ENCODE peak calls at places on chromosomes 11 and 22, in five cellular contexts. R is breast epithelium; A is transverse colon; B is heart right ventricle; L is CD8-positive, alpha-beta T cell. Q is an unnamed sample. For H3K27me3, the result is how much of the 10 kb centered on the place peaks cover.

GRCh38 chr11:130070109-130070828 is 575 bp downstream of the APLP2 start:
- DNase-seq in R (peak), A (peak), B (peak), L (peak), Q (no peak)

GRCh38 chr11:111376453-111376871 is 2.6 kb downstream of the POU2AF1 start:
- DNase-seq in R (no peak), A (no peak), B (no peak), L (no peak), Q (no peak)

GRCh38 chr11:9066432-9066925 is 24.9 kb downstream of the SCUBE2 start:
- DNase-seq in R (no peak), A (no peak), B (no peak), L (no peak), Q (no peak)

GRCh38 chr11:82907376-82907775 is 5.8 kb downstream of the DDIAS start:
- DNase-seq in R (no peak), A (no peak), B (no peak), L (no peak), Q (no peak)

GRCh38 chr11:8694137-8694536 is 11.5 kb downstream of the RPL27A start:
- DNase-seq in R (no peak), A (no peak), B (no peak), L (no peak), Q (no peak)

GRCh38 chr22:44438056-44438455 is 60.0 kb downstream of the RTL6 start:
- DNase-seq in R (peak), A (no peak), B (no peak), L (no peak), Q (peak)

GRCh38 chr11:32148824-32149223 is 58.0 kb downstream of the RCN1 start:
- DNase-seq in R (no peak), A (no peak), B (no peak), L (no peak), Q (no peak)

GRCh38 chr11:121687961-121688566 is 235.3 kb upstream of the SORL1-AS1 start:
- DNase-seq in R (no peak), A (no peak), B (no peak), L (no peak), Q (no peak)

GRCh38 chr11:122020902-122021301 is 95.1 kb downstream of the BLID start:
- DNase-seq in R (no peak), A (no peak), B (no peak), L (no peak), Q (no peak)

DNA sequence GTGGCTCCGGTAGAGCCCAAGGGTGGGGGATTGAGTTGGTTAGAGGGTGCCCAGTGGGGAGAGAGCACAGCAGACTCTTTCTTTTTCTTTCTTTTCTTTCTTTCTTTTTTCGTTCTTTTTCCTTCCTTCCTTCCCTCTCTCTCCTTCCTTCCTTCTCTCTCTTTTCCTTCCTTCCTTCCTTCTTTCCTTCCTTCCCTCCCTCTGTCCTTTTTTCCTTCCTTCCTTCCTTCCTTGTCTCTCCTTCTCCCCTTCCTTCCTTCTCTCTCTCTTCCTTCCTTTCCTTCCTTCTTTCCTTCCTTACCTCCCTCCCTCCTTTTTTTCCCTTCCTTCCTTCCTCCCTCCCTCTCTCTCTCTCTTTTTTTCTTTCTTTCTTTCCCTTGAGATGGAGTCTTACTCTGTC is 4.8 kb upstream of the ALX4 start:
- DNase-seq in R (no peak), A (no peak), B (no peak), L (no peak), Q (no peak)
- H3K27me3 ChIP-seq in R (half or more), A (half or more), B (half or more), L (under half), Q (under half)

GRCh38 chr11:71384561-71384960 is 63.6 kb downstream of the DHCR7 start:
- DNase-seq in R (no peak), A (no peak), B (no peak), L (no peak), Q (no peak)

GRCh38 chr11:71387784-71388636 is 60.2 kb downstream of the DHCR7 start:
- DNase-seq in R (no peak), A (no peak), B (no peak), L (no peak), Q (no peak)

GRCh38 chr11:71386232-71386631 is 62.0 kb downstream of the DHCR7 start:
- DNase-seq in R (no peak), A (no peak), B (no peak), L (no peak), Q (no peak)

GRCh38 chr11:71383461-71383860 is 64.7 kb downstream of the DHCR7 start:
- DNase-seq in R (no peak), A (no peak), B (no peak), L (no peak), Q (no peak)

DNA sequence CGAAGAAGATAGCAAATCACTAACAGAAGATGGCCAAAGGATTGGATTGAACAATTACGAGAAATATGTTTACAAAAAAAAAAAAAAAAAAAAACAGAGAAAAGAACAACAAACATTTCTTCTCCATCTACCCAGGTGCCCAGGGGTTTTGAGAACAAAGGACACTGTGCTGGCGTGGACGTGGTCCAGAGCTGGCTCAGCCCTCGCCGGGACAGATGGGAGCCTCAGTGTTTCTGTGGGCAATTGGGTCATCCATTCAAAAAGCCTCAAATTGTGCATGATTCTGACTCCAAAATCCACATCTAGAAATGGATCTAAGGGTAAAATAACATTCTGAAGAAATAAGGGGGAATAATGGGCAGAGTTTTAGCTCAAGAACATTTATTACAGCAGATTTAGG is 63.1 kb downstream of the DHCR7 start:
- DNase-seq in R (no peak), A (no peak), B (no peak), L (no peak), Q (no peak)
- H3K27me3 ChIP-seq in R (under half), A (under half), B (under half), L (under half), Q (under half)

GRCh38 chr11:65183201-65183891 is 1.6 kb downstream of the CAPN1 start:
- DNase-seq in R (no peak), A (peak), B (no peak), L (no peak), Q (no peak)
- H3K27me3 ChIP-seq in R (under half), A (under half), B (under half), L (under half), Q (under half)

DNA sequence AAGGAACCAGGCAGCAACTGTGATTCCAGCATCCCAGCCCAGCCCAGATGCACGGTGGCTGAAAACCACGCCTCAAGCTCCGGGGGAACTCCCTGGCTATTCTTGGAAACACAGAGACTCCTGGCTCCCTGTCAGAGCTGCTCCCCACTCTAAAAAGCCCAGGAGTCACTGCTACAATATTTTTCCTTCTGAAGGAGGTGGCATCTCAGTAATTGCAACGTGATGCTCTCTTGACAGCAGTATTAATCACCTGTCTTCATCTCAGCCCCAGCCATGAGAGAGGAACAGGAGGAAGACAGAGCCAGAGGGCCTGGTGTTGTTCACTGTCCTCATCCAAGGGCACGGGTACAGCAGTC is 26.9 kb downstream of the DRD2 start:
- DNase-seq in R (no peak), A (no peak), B (no peak), L (no peak), Q (no peak)
- H3K27me3 ChIP-seq in R (under half), A (under half), B (under half), L (under half), Q (under half)

GRCh38 chr11:107928046-107928766 is at the start of gene RAB39A:
- DNase-seq in R (peak), A (peak), B (peak), L (peak), Q (peak)
- H3K27me3 ChIP-seq in R (under half), A (under half), B (half or more), L (under half), Q (under half)

DNA sequence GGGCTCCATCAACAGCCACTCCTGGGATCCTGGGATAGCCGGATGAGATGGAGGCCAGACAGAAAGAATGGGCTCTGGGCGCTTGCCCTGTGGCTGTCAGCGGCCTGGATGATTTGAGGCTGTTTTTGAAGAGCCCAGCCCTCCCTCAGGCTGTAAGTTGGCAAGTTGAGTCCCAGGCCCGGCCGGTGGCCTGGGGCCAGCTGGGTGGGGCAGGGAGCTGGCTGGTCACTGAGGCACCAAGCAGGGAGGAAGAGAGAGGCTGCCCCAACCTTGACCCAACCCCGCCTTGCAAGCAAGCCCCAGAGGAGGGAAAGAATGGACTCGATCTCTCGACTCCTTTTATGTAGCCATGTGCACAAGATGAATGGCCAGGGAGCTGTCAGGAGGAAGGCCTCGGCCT is 34.9 kb downstream of the RIBC2 start:
- DNase-seq in R (no peak), A (no peak), B (peak), L (no peak), Q (peak)
- H3K27me3 ChIP-seq in R (under half), A (under half), B (under half), L (under half), Q (under half)

GRCh38 chr22:22474733-22475132 is 33.8 kb downstream of the ZNF280B start:
- DNase-seq in R (no peak), A (no peak), B (no peak), L (no peak), Q (no peak)

GRCh38 chr22:22479999-22480532 is 28.5 kb downstream of the ZNF280B start:
- DNase-seq in R (no peak), A (no peak), B (no peak), L (no peak), Q (no peak)

GRCh38 chr22:22478450-22478849 is 30.1 kb downstream of the ZNF280B start:
- DNase-seq in R (no peak), A (no peak), B (no peak), L (no peak), Q (no peak)

GRCh38 chr22:22480940-22481339 is 27.6 kb downstream of the ZNF280B start:
- DNase-seq in R (no peak), A (no peak), B (no peak), L (no peak), Q (no peak)

DNA sequence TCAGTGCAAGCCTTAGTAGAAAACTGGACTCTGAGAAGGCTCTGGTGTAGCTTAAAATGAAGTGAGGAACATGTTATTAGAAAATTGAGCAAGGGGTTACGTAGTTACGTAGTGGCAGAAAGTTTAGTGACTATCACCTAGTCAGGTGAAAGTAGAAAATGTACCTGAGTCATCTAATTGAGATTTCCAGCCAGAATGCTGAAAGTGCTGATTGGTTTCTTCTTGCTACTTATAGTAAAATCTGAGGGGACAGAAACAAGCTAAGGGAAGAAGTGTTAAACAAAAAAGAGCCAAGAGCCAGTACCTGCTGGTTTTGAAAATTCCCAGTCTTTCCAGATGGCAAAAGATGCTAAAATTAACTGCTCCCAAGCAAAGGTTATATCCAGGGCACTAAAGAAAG is 29.4 kb downstream of the ZNF280B start:
- DNase-seq in R (no peak), A (no peak), B (no peak), L (no peak), Q (no peak)
- H3K27me3 ChIP-seq in R (under half), A (under half), B (under half), L (under half), Q (under half)

DNA sequence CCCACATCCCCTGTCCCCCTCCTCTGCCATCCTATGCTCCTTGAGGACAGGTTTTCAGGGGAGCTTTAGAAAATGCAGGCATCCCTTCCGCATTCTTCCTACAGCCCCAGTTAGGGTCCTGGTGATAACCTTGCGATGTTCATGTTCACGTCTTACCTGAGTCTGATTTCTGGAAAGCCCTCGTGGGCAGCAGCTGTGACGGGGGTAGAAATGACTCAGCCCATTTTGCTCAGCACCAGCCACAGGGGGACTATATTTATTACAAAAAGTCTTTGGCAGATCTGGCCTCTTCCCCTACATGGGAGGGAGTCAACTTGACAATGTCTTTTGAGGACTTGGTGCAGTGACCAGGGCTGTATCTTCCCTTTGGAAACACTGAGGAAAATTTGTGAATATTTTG is 12.3 kb downstream of the PKNOX2 start:
- DNase-seq in R (no peak), A (no peak), B (no peak), L (no peak), Q (no peak)
- H3K27me3 ChIP-seq in R (under half), A (under half), B (under half), L (under half), Q (under half)

GRCh38 chr22:23206915-23207314 is 26.6 kb downstream of the BCR start:
- DNase-seq in R (no peak), A (no peak), B (no peak), L (no peak), Q (no peak)
- H3K27me3 ChIP-seq in R (under half), A (under half), B (under half), L (under half), Q (under half)

GRCh38 chr22:24868979-24869378 is 63.0 kb downstream of the SGSM1 start:
- DNase-seq in R (no peak), A (no peak), B (no peak), L (no peak), Q (no peak)
- H3K27me3 ChIP-seq in R (under half), A (under half), B (under half), L (under half), Q (under half)